ENCODE peak calls at places on chromosomes 1 and 21, in six cellular contexts. M, I, D, T, H and Y are unnamed samples.

GRCh38 chr1:206666954-206667353 is 17.8 kb upstream of the MAPKAPK2 start:
- DNase-seq in T (no peak), M (no peak), H (no peak), I (no peak), D (no peak), Y (no peak)

GRCh38 chr1:151574575-151575529 is 34.7 kb downstream of the TUFT1 start:
- DNase-seq in M (no peak), T (no peak), I (peak), D (no peak), H (no peak), Y (peak)

GRCh38 chr1:64231153-64231552 is 27.7 kb downstream of the UBE2U start:
- DNase-seq in D (no peak), M (no peak), T (no peak), I (no peak), H (no peak), Y (no peak)

GRCh38 chr1:53346007-53346813 is 18.3 kb upstream of the LRP8 start:
- DNase-seq in T (no peak), M (no peak), I (no peak), H (peak), D (no peak), Y (no peak)

GRCh38 chr1:74534241-74534640 is 21.8 kb upstream of the LRRC53 start:
- DNase-seq in D (no peak), I (no peak), T (no peak), M (no peak), H (no peak), Y (no peak)

GRCh38 chr1:161233102-161233501 is 4.9 kb downstream of the NR1I3 start:
- DNase-seq in D (no peak), I (no peak), H (no peak), T (no peak), M (no peak), Y (no peak)

GRCh38 chr21:36661511-36662309 is 37.2 kb upstream of the SIM2 start:
- DNase-seq in I (peak), H (no peak), D (peak), T (peak), M (no peak), Y (peak)

GRCh38 chr21:14754259-14754604 is 208.1 kb upstream of the SAMSN1 start:
- DNase-seq in D (no peak), M (no peak), I (no peak), T (no peak), H (no peak), Y (no peak)

GRCh38 chr1:66542314-66542713 is 8.4 kb downstream of the SGIP1 start:
- DNase-seq in M (no peak), D (no peak), I (peak), T (no peak), H (no peak), Y (peak)

GRCh38 chr1:119660253-119661078 is 12.4 kb upstream of the ZNF697 start:
- DNase-seq in M (no peak), T (no peak), H (no peak), I (no peak), D (no peak), Y (no peak)

GRCh38 chr1:211870156-211870555 is 39.6 kb upstream of the LPGAT1 start:
- DNase-seq in I (no peak), T (no peak), H (no peak), M (no peak), D (no peak), Y (no peak)

GRCh38 chr1:167090289-167090942 is at the start of gene GPA33:
- DNase-seq in I (no peak), D (no peak), T (no peak), H (no peak), M (no peak), Y (no peak)

GRCh38 chr1:201085902-201086735 is 26.1 kb downstream of the CACNA1S start:
- DNase-seq in T (peak), I (peak), M (peak), D (peak), H (peak), Y (peak)

GRCh38 chr1:246455487-246455886 is 51.6 kb downstream of the SMYD3 start:
- DNase-seq in H (no peak), M (no peak), I (no peak), T (no peak), D (no peak), Y (no peak)

GRCh38 chr1:177883581-177883980 is 86.3 kb downstream of the SEC16B start:
- DNase-seq in D (no peak), I (no peak), M (no peak), H (no peak), T (no peak), Y (no peak)

GRCh38 chr1:108848802-108849201 is 8.1 kb downstream of the AKNAD1 start:
- DNase-seq in H (no peak), T (no peak), M (no peak), D (no peak), I (no peak), Y (no peak)

GRCh38 chr1:108854226-108855019 is 2.5 kb downstream of the AKNAD1 start:
- DNase-seq in I (no peak), H (no peak), M (no peak), T (no peak), D (no peak), Y (no peak)

GRCh38 chr1:108852541-108852940 is 4.4 kb downstream of the AKNAD1 start:
- DNase-seq in I (no peak), H (no peak), T (no peak), M (no peak), D (no peak), Y (no peak)

GRCh38 chr1:108851567-108851966 is 5.3 kb downstream of the AKNAD1 start:
- DNase-seq in M (no peak), I (no peak), H (no peak), T (no peak), D (no peak), Y (no peak)

DNA sequence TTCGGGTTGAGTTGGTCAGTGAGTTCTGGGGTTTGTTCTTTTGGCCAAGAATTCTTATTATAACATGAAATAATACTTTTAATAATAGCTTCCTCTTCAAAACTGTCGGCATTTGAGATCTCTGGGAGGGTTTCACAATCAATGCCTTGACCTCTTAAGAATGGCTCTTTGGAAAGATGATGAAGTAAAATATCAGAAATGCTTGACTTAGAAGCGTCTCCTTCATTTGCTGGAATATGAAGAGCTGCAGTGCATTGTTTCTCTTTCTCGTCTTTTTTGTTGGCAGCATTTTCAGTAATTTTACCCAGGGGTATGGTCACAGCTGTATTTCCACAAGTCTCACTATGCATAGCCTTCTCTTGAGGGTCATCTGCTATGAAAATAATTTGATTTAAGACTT is 4.8 kb downstream of the AKNAD1 start:
- DNase-seq in D (no peak), I (no peak), H (no peak), T (no peak), M (no peak), Y (no peak)
- H3K4me3 ChIP-seq in D (no peak), I (no peak), H (no peak), T (no peak), M (no peak), Y (peak)

GRCh38 chr1:156104861-156105546 is 9.5 kb upstream of the LMNA start:
- DNase-seq in M (no peak), H (no peak), I (peak), D (peak), T (no peak), Y (peak)
- H3K4ac ChIP-seq in M (no peak), H (no peak), I (peak), D (peak), T (peak), Y (peak)

GRCh38 chr1:156336242-156336641 is 1.9 kb downstream of the CCT3 start:
- DNase-seq in D (peak), M (no peak), H (no peak), T (no peak), I (no peak), Y (no peak)
- H3K4me3 ChIP-seq in D (peak), M (peak), H (peak), T (no peak), I (no peak), Y (peak)

GRCh38 chr1:27831568-27832410 is 1.2 kb downstream of the PPP1R8 start:
- DNase-seq in M (no peak), H (no peak), T (no peak), D (no peak), I (peak), Y (peak)

GRCh38 chr1:27832762-27833161 is 2.2 kb downstream of the PPP1R8 start:
- DNase-seq in H (no peak), T (no peak), M (no peak), D (no peak), I (peak), Y (peak)

GRCh38 chr1:27833470-27833869 is 2.9 kb downstream of the PPP1R8 start:
- DNase-seq in D (no peak), M (no peak), H (no peak), T (no peak), I (no peak), Y (no peak)

GRCh38 chr1:27830621-27831424 is at the start of gene PPP1R8:
- DNase-seq in H (peak), M (peak), T (peak), I (peak), D (peak), Y (peak)
- H3K4ac ChIP-seq in H (peak), M (peak), T (peak), I (peak), D (peak), Y (peak)

DNA sequence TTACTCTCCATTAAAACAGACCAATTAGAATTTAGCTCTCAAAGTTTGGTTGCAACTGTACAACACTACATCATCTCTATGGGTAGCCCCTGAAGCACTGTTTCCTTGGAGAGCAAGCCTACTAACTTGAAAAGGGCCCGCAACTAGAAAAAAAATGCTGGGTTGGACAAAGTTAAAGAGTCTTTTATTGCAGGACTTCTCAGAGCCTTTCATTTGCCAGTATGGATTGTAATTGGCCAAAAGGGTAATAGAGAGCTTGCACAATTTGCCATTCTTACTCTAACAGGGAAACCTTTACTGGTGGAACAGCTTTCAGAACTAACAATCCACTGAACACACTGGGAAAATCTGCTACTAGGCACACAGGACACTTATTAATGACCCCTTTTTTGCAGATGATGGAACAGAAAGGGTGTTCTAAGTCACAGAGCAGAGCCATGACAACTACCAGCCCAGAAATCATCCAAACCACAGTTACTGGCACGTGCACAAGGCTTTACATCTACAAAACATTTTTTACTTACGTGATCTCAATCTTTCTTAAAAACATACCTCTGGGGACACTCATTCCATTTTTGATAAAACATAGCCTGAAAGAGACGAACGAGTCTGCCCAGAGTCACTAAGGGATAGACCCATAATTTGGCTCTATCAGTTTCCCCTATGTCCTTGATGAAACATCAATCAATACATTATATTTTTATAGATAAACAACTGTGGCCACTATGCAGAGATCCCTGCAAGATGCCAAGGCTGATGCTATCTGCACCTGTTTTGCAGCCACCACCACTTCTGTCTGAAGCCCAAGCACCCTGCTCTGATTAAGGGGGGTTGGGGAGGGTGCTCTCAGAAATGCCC is 176.3 kb upstream of the EDN2 start:
- DNase-seq in H (no peak), I (no peak), D (no peak), M (no peak), T (no peak), Y (no peak)
- H3K4me3 ChIP-seq in H (no peak), I (peak), D (no peak), M (no peak), T (no peak), Y (peak)

DNA sequence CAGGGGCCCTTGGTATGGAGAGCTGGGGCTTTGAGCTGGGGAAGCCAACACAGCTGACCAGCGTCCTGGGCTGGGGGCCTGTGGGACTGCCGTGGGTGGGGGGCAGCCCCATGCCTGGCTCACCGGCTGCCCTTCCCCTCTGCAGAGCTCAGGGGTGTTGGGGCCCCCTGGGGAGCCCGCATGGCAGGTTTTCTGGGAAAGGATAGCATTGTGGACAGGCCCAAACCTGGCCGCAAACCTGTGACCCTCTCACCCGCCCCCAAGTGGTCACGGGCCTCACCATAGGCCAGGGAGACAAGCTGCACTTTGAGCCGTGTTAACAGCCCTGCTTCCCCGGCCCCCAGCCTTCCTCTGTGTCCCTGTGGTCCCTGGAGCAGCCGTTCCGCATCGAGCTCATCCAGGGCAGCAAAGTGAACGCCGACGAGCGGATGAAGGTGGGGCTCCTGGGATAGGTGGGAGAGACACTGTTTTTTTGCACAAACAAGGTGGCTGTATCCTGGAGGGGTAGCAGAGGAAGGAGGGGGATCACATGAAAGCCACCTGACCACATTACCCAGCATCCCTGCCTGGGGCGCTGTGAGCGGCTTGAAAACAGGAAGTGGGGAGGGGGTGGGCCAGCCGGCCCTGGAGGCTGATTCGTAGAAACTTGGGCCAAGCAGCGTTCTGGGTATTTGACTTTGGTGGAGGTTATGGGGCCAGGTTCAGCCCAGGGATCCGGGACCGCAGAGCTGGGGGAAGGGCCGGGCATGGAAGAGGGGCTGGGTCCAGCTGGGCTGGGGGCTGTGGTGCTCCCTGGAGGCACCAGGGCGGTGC is 65.9 kb downstream of the PIK3CD start:
- DNase-seq in M (no peak), D (peak), H (no peak), T (no peak), I (no peak), Y (no peak)
- H3K4ac ChIP-seq in M (peak), D (no peak), H (peak), T (no peak), I (peak), Y (no peak)